ENCODE peak calls at places on chromosomes 12 and 14, in ten cellular contexts. J, E, D, K, O, I, Z, M, R and G are unnamed samples.

GRCh38 chr12:102216086-102216691 is 18.6 kb upstream of the PMCH start:
- DNase-seq in D (no peak), O (no peak), J (no peak), Z (no peak), K (no peak), R (no peak), E (no peak), M (peak), I (no peak), G (no peak)

GRCh38 chr14:83019744-83020414 is 1486.2 kb upstream of the SEL1L start:
- DNase-seq in Z (no peak), O (no peak), D (no peak), M (no peak), E (no peak), K (no peak), J (no peak), I (no peak), R (no peak), G (no peak)

GRCh38 chr14:42140831-42141279 is 534.2 kb downstream of the LRFN5 start:
- DNase-seq in O (no peak), M (peak), E (no peak), I (no peak), Z (no peak), R (no peak), J (no peak), K (no peak), D (no peak), G (no peak)

GRCh38 chr12:106248849-106249371 is 1.1 kb upstream of the CKAP4 start:
- DNase-seq in I (peak), Z (no peak), D (no peak), E (no peak), J (peak), M (no peak), K (peak), O (peak), R (no peak), G (no peak)

GRCh38 chr12:131933387-131933786 is 4.3 kb downstream of the PUS1 start:
- DNase-seq in M (no peak), Z (peak), O (no peak), E (no peak), R (no peak), I (no peak), K (no peak), J (no peak), D (no peak), G (no peak)

GRCh38 chr12:1553546-1553945 is 40.8 kb downstream of the FBXL14 start:
- DNase-seq in R (no peak), M (no peak), O (no peak), D (no peak), E (no peak), Z (no peak), J (no peak), K (no peak), I (no peak), G (no peak)

GRCh38 chr12:39329015-39329414 is 113.9 kb downstream of the KIF21A start:
- DNase-seq in R (no peak), Z (no peak), K (no peak), O (no peak), I (no peak), M (no peak), D (no peak), E (no peak), J (no peak), G (no peak)

GRCh38 chr14:68039593-68039992 is 220.0 kb downstream of the RAD51B start:
- DNase-seq in E (no peak), I (no peak), R (no peak), M (no peak), D (no peak), K (no peak), Z (no peak), O (no peak), J (no peak), G (no peak)

GRCh38 chr14:28773917-28774691 is 7.5 kb downstream of the FOXG1 start:
- DNase-seq in E (peak), O (no peak), K (no peak), J (no peak), R (peak), Z (no peak), I (peak), M (peak), D (no peak), G (no peak)

GRCh38 chr14:76826122-76826521 is at the start of gene LRRC74A:
- DNase-seq in E (no peak), K (no peak), D (no peak), J (no peak), Z (no peak), I (no peak), M (no peak), R (no peak), O (no peak), G (no peak)

GRCh38 chr12:117732761-117733160 is 236.0 kb downstream of the KSR2 start:
- DNase-seq in J (no peak), R (no peak), Z (no peak), O (no peak), E (no peak), K (no peak), D (no peak), I (no peak), M (no peak), G (no peak)

GRCh38 chr12:91181053-91181452 is 1.6 kb downstream of the DCN start:
- DNase-seq in E (no peak), K (no peak), D (no peak), O (no peak), M (no peak), I (no peak), R (no peak), Z (no peak), J (no peak), G (no peak)

GRCh38 chr12:12975322-12976077 is 23.5 kb upstream of the GPRC5D start:
- DNase-seq in D (no peak), K (no peak), J (peak), M (peak), O (no peak), E (peak), I (peak), R (peak), Z (no peak), G (no peak)

GRCh38 chr12:100987552-100988277 is 193.1 kb downstream of the ANO4 start:
- DNase-seq in D (no peak), O (no peak), Z (no peak), J (no peak), R (peak), I (peak), M (peak), K (no peak), E (peak), G (no peak)

GRCh38 chr12:19507823-19508222 is 68.5 kb downstream of the AEBP2 start:
- DNase-seq in R (no peak), J (no peak), D (no peak), E (no peak), Z (no peak), I (no peak), M (peak), O (no peak), K (no peak), G (no peak)

GRCh38 chr12:117020536-117021220 is 78.5 kb downstream of the TESC start:
- DNase-seq in M (no peak), E (no peak), Z (no peak), O (no peak), J (no peak), K (no peak), I (peak), R (no peak), D (no peak), G (no peak)

GRCh38 chr12:131142891-131143637 is 189.4 kb downstream of the ADGRD1 start:
- DNase-seq in D (no peak), I (no peak), O (no peak), E (no peak), J (no peak), R (no peak), K (no peak), M (peak), Z (no peak), G (no peak)

GRCh38 chr14:21233457-21234076 is 35.7 kb downstream of the HNRNPC start:
- DNase-seq in J (no peak), K (no peak), R (peak), O (no peak), M (peak), Z (no peak), D (no peak), I (no peak), E (peak), G (no peak)

GRCh38 chr14:55532645-55533309 is 47.2 kb upstream of the KTN1 start:
- DNase-seq in M (no peak), O (no peak), K (no peak), E (peak), I (peak), R (peak), J (no peak), Z (no peak), D (no peak), G (no peak)

GRCh38 chr14:47150267-47150666 is 498.7 kb upstream of the RPL10L start:
- DNase-seq in R (no peak), E (no peak), D (no peak), J (no peak), M (no peak), O (no peak), K (no peak), Z (no peak), I (no peak), G (no peak)

GRCh38 chr14:50310445-50310844 is 1.6 kb downstream of the L2HGDH start:
- DNase-seq in D (no peak), K (no peak), O (no peak), E (no peak), M (no peak), I (no peak), J (no peak), R (no peak), Z (no peak), G (no peak)

GRCh38 chr12:47841506-47841905 is 21.8 kb upstream of the HDAC7 start:
- DNase-seq in E (no peak), M (no peak), J (no peak), I (no peak), O (no peak), Z (no peak), K (no peak), R (no peak), D (no peak), G (no peak)

GRCh38 chr12:18074001-18074400 is 16.0 kb downstream of the RERGL start:
- DNase-seq in D (no peak), E (no peak), R (no peak), Z (no peak), J (no peak), M (no peak), K (no peak), O (no peak), I (no peak), G (no peak)

GRCh38 chr14:52067873-52068740 is 752 bp downstream of the NID2 start:
- DNase-seq in Z (peak), M (no peak), R (peak), O (peak), E (peak), I (peak), D (peak), K (no peak), J (peak), G (no peak)

GRCh38 chr12:106139422-106140141 is 828 bp upstream of the NUAK1 start:
- DNase-seq in K (no peak), D (no peak), E (peak), M (peak), R (peak), J (peak), Z (peak), I (peak), O (peak), G (peak)

GRCh38 chr14:91835920-91836843 is 31.2 kb downstream of the TC2N start:
- DNase-seq in K (peak), E (peak), R (peak), J (peak), M (peak), I (peak), D (peak), Z (peak), O (peak), G (peak)

GRCh38 chr12:15779925-15780324 is 9.3 kb downstream of the EPS8 start:
- DNase-seq in R (no peak), D (no peak), O (no peak), I (no peak), E (no peak), Z (no peak), K (no peak), M (no peak), J (no peak), G (no peak)

GRCh38 chr14:100084591-100084990 is 19.4 kb downstream of the EVL start:
- DNase-seq in J (no peak), E (no peak), Z (no peak), I (no peak), R (no peak), O (no peak), K (no peak), M (no peak), D (peak), G (no peak)

GRCh38 chr14:21241218-21241819 is 27.9 kb downstream of the HNRNPC start:
- DNase-seq in R (peak), O (no peak), M (peak), K (peak), I (no peak), E (no peak), J (no peak), Z (no peak), D (no peak), G (no peak)

GRCh38 chr12:122040579-122041386 is 19.1 kb downstream of the BCL7A start:
- DNase-seq in Z (no peak), K (no peak), D (no peak), R (peak), E (no peak), O (no peak), M (peak), I (no peak), J (peak), G (no peak)

GRCh38 chr14:105343194-105343593 is 28.6 kb downstream of the PACS2 start:
- DNase-seq in D (no peak), O (no peak), R (no peak), E (no peak), Z (no peak), I (no peak), J (no peak), K (no peak), M (no peak), G (no peak)

GRCh38 chr14:98259881-98260280 is 1012.1 kb downstream of the BCL11B start:
- DNase-seq in K (no peak), O (no peak), E (no peak), J (no peak), M (no peak), Z (no peak), I (no peak), R (no peak), D (no peak), G (no peak)

GRCh38 chr12:123111498-123112165 is 39.3 kb downstream of the PITPNM2 start:
- DNase-seq in D (no peak), E (no peak), I (peak), O (no peak), Z (no peak), J (no peak), R (no peak), M (no peak), K (no peak), G (no peak)

GRCh38 chr12:39813776-39814175 is 194.2 kb upstream of the ABCD2 start:
- DNase-seq in M (no peak), E (no peak), I (no peak), J (no peak), D (no peak), K (no peak), R (no peak), O (no peak), Z (no peak), G (no peak)

GRCh38 chr12:14557966-14558365 is 9.7 kb downstream of the PLBD1 start:
- DNase-seq in M (no peak), I (no peak), R (no peak), E (no peak), O (no peak), D (no peak), J (no peak), K (no peak), Z (no peak), G (no peak)
- H3K27ac ChIP-seq in M (no peak), I (no peak), R (no peak), E (no peak), O (no peak), D (no peak), J (peak), K (no peak), Z (no peak), G (no peak)

GRCh38 chr12:62259993-62260732 is at the start of gene USP15:
- DNase-seq in O (peak), D (peak), R (peak), M (peak), K (peak), E (peak), Z (peak), J (peak), I (peak), G (peak)

GRCh38 chr12:62259311-62259992 is 752 bp upstream of the USP15 start:
- DNase-seq in Z (no peak), E (no peak), J (peak), M (peak), D (no peak), O (no peak), K (no peak), I (no peak), R (peak), G (no peak)

GRCh38 chr12:62261876-62262275 is 1.7 kb downstream of the USP15 start:
- DNase-seq in M (no peak), D (no peak), R (no peak), E (no peak), O (no peak), K (no peak), Z (no peak), J (no peak), I (no peak), G (no peak)

GRCh38 chr12:62258231-62258630 is 2.0 kb upstream of the USP15 start:
- DNase-seq in I (no peak), J (no peak), O (no peak), D (no peak), E (no peak), M (no peak), Z (no peak), R (no peak), K (no peak), G (no peak)

GRCh38 chr12:62260733-62261683 is 804 bp downstream of the USP15 start:
- DNase-seq in E (peak), K (peak), I (no peak), R (peak), M (peak), O (peak), Z (no peak), D (peak), J (peak), G (peak)
- H3K4me3 ChIP-seq in E (peak), K (peak), I (peak), R (peak), M (peak), O (peak), Z (peak), D (peak), J (peak), G (peak)

DNA sequence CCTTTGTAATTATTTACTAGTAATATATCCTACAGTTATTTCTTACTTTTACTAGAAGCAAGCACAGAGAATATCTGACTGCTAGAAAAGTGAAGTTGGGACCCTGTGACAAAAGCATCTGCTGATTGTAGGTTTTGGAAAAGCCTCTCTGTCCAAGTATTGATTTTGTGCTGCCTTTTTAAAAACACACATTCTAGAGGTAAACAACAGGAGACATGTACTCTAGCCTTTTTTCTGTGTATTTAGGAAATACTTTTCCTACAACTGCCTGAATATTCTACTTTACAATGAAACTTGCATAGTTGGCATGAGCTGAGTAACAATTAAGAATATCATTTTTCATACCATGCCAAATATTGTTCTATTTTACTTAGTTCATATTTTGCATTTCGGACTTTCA is 1249.0 kb downstream of the SLC16A7 start:
- DNase-seq in R (no peak), O (no peak), J (no peak), I (no peak), K (no peak), E (no peak), D (no peak), Z (no peak), M (no peak), G (no peak)
- H3K27ac ChIP-seq in R (no peak), O (no peak), J (no peak), I (no peak), K (no peak), E (no peak), D (no peak), Z (no peak), M (no peak), G (no peak)

GRCh38 chr12:10098762-10099161 is at the start of gene CLEC1A:
- DNase-seq in I (peak), J (no peak), D (no peak), O (peak), Z (no peak), E (peak), R (peak), K (no peak), M (no peak), G (no peak)
- H3K4me3 ChIP-seq in I (no peak), J (no peak), D (no peak), O (peak), Z (peak), E (no peak), R (no peak), K (no peak), M (no peak), G (peak)

DNA sequence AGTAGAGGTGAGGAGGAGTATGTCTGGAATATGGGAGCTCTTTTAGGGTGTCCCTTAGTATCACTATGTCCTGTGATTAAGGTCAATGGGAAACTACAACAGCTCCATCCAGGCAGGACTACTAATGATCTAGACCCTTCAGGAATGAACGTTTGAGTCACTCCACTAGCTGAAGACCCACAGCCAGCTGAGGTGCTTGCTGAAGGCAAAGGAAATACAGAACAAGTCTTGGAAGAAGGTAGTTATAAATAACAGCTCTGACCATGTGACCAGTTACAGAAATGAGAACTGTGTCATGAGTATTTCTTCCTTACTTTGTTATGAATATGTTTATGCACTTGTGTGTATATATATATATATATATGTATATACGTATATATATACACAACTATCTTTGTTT is 40.5 kb upstream of the USP44 start:
- DNase-seq in D (no peak), O (no peak), R (no peak), I (no peak), J (no peak), Z (no peak), K (no peak), E (no peak), M (no peak), G (no peak)
- H3K27ac ChIP-seq in D (no peak), O (no peak), R (no peak), I (no peak), J (no peak), Z (no peak), K (no peak), E (no peak), M (no peak), G (no peak)

DNA sequence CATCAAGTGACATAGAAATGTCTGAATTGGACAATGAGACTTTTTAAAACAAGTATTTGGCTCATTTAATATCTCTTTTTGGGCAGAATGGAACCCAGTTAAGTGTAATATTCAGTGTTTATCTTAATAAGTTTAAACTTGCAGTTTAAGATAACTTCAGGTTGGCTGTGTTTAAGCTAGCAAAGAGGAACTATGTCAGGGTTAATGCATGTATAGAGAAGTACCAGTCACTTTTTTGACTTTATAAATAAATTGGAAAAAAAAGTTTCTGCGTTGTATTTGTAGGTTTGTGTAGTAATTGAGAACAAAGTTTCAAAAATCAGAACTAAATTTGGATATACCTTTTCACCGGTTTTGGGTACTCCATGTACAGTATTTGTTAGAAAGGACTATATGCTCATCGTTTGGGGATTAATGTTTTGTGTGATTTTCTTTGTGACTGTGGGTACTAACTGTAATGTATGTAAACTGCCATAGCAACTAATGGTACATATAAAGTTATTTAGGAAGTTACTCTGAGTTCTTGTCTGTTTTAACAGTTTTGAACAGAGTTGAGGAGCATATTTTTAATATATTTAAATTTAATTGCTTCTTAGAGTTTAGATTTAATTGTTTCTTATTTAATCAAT is 4.5 kb downstream of the HMGA2 start:
- DNase-seq in R (no peak), D (no peak), E (no peak), Z (no peak), J (no peak), I (no peak), K (no peak), M (no peak), O (no peak), G (no peak)
- H3K4me3 ChIP-seq in R (no peak), D (no peak), E (peak), Z (no peak), J (no peak), I (peak), K (no peak), M (no peak), O (no peak), G (no peak)

GRCh38 chr12:57842342-57843294 is 3.9 kb downstream of the CTDSP2 start:
- DNase-seq in J (peak), E (peak), D (no peak), R (peak), K (peak), O (no peak), I (peak), M (no peak), Z (no peak), G (no peak)
- H3K27ac ChIP-seq in J (peak), E (peak), D (peak), R (peak), K (peak), O (peak), I (peak), M (no peak), Z (peak), G (peak)